ENCODE peak calls at places on chromosomes 2 and 18, in four cellular contexts. F, Q, N and Y are unnamed samples.

GRCh38 chr18:12782521-12782920 is 79.7 kb downstream of the PSMG2 start:
- DNase-seq in Q (no peak), F (no peak), N (no peak), Y (no peak)

GRCh38 chr2:159804941-159805340 is 6.9 kb upstream of the CD302 start:
- DNase-seq in Q (no peak), N (no peak), F (no peak), Y (no peak)

GRCh38 chr2:218671077-218671653 is 637 bp downstream of the RNF25 start:
- DNase-seq in F (peak; percentile 17), Q (no peak), N (no peak), Y (no peak)

GRCh38 chr2:171272039-171272438 is 111.3 kb upstream of the TLK1 start:
- DNase-seq in N (no peak), F (peak; percentile 84), Q (no peak), Y (peak; percentile 88)

GRCh38 chr18:48711651-48712486 is 173.0 kb downstream of the CTIF start:
- DNase-seq in F (peak; percentile 34), N (peak; percentile 21), Q (no peak), Y (peak; percentile 13)

GRCh38 chr2:175234153-175234552 is 52.6 kb upstream of the ATP5MC3 start:
- DNase-seq in Q (no peak), F (no peak), N (no peak), Y (no peak)

GRCh38 chr2:171595896-171596295 is 73.6 kb downstream of the CYBRD1 start:
- DNase-seq in F (peak; percentile 36), Q (no peak), N (no peak), Y (no peak)

GRCh38 chr2:100244881-100245605 is 77.3 kb downstream of the LONRF2 start:
- DNase-seq in F (no peak), Q (no peak), N (no peak), Y (no peak)

GRCh38 chr2:12177052-12177994 is 430.9 kb downstream of the LPIN1 start:
- DNase-seq in F (peak; percentile 14), Q (peak; percentile 45), N (peak; percentile 88), Y (peak; percentile 62)

GRCh38 chr2:119068154-119068725 is 90.3 kb downstream of the C1QL2 start:
- DNase-seq in Q (no peak), N (no peak), F (no peak), Y (no peak)

GRCh38 chr2:18626256-18626668 is 36.9 kb upstream of the NT5C1B start:
- DNase-seq in N (no peak), Q (no peak), F (no peak), Y (no peak)

GRCh38 chr18:7633171-7633570 is 66.1 kb downstream of the PTPRM start:
- DNase-seq in Q (no peak), N (no peak), F (no peak), Y (no peak)

GRCh38 chr2:149410701-149411484 is 80.5 kb downstream of the LYPD6 start:
- DNase-seq in F (no peak), Q (no peak), N (no peak), Y (no peak)

GRCh38 chr2:232335859-232336215 is 42.7 kb upstream of the ALPP start:
- DNase-seq in F (no peak), N (no peak), Q (no peak), Y (no peak)

DNA sequence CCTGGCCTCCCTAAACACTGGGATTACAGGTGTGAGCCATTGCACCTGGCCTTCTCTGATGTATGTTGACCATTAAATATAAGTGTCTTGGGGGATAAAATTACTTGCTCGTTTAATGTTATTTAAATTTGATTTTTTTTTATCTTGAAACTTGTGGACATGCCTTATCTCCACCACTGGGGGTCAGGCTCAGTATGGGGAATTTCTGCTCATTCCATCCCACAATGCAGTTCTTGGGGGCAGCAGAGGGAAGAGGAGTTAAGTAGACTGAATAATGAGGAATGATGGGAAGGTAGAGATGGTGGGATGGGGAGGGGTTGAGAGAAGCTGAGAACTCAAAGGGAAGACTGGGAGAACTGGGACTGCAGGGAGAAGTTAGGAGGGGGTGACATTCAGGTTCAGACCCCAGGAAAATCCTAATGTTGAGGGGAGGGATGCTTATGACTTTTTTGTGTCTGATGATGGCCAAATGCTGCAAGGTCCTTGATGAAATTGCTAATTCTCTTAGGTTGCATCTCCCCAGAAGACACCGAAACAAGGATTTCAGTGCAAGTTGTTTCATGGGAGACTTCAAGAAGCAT is 174.2 kb downstream of the MIB1 start:
- DNase-seq in N (peak; percentile 26), Q (no peak), F (peak; percentile 61), Y (peak; percentile 53)
- TF ChIP-seq POLR2AphosphoS2 in N (no peak), Q (no peak), F (no peak), Y (no peak)

DNA sequence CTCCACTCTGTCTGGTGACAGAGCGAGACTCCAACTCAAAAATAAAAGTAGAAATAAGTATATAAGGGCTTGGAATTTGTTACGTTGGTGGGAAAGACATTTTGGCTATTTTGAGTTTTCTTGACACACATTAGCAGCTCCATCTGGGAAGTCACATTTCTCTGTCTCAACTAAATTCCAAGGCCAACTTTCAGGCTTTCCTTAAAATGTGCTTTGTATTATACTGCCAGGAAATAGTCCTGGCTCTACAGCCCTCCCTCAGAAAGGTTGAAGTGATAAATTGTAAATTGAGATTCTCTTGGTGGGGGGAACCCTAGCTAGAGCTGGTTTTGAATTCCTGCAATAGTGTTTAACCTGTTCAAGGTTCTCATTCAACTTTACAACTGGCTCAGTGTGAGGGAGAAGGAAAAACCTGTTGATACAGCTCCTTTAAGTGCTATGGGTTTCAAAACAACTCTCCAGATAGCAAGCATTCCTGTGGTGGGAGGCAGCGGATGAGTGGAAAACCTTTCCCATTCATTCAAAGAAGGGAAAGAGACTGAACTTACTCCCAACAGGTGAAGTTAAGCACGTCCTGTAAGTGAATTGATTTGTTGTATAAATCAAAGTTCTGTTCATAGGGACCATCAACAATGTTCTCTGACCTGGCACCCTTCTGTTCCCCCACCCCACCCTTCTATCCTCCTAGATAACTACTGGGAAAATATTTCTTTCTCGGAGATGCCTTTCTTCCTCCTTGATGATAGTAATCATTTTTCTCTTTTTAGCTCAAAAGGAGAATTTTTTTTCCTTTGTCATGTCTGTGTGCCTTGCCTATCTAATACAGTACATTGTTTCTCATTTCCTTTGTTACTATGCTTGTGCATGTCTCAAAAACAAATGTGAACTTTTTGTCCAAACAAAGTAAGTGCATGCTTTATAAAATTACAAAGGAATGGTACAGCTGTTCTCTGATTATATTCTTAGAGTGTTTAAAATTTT is 44.2 kb upstream of the SLC39A10 start:
- DNase-seq in Q (no peak), F (peak; percentile 61), N (no peak), Y (peak; percentile 57)
- TF ChIP-seq POLR2AphosphoS2 in Q (no peak), F (no peak), N (no peak), Y (no peak)

GRCh38 chr18:75183973-75184372 is 25.0 kb downstream of the PTGR3 start:
- DNase-seq in N (no peak), Q (no peak), F (no peak), Y (no peak)
- TF ChIP-seq POLR2AphosphoS2 in N (no peak), Q (no peak), F (no peak), Y (no peak)

GRCh38 chr2:25170888-25171287 is 2.5 kb upstream of the POMC start:
- DNase-seq in N (no peak), F (no peak), Q (no peak), Y (no peak)

GRCh38 chr2:25164526-25164925 is 3.9 kb downstream of the POMC start:
- DNase-seq in F (no peak), Q (no peak), N (no peak), Y (no peak)

GRCh38 chr2:25168256-25169072 is at the start of gene POMC:
- DNase-seq in Q (no peak), N (no peak), F (peak; percentile 24), Y (no peak)

GRCh38 chr2:25169073-25169470 is 692 bp upstream of the POMC start:
- DNase-seq in Q (no peak), F (no peak), N (no peak), Y (no peak)

DNA sequence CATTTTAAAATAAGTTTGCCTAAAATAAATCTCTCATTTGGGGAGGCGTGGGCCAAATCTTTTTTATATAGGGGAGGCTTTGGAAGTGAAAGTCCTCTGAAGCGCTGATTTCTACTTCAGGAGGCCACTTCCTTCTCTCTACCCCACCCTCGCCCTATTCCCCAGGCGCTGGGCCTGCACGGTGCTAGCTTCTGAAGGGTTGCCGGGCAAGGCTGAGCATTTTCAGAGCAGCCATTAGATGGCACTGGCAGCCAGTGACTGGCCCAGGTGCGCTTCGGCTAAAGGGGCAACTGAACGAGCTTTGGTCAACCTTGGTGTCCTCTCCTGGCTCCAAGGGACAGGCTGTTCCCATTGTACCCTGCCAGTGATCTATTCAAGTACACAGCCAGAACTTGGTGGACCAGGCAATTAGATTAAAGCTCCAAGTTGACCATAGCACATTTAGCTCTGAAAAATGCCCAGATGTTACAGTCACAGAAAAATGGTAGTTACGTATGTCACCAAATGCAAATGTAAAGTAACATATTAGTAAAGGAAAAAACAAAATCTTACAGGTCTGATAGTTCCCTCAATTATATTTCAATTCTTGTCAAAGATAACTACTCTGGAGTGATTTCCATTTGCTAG is 2.3 kb downstream of the POMC start:
- DNase-seq in N (no peak), F (peak; percentile 61), Q (peak; percentile 49), Y (peak; percentile 39)
- TF ChIP-seq POLR2AphosphoS2 in N (no peak), F (no peak), Q (no peak), Y (no peak)

GRCh38 chr2:84234103-84234502 is 225.0 kb downstream of the SUCLG1 start:
- DNase-seq in N (no peak), F (no peak), Q (no peak), Y (no peak)

DNA sequence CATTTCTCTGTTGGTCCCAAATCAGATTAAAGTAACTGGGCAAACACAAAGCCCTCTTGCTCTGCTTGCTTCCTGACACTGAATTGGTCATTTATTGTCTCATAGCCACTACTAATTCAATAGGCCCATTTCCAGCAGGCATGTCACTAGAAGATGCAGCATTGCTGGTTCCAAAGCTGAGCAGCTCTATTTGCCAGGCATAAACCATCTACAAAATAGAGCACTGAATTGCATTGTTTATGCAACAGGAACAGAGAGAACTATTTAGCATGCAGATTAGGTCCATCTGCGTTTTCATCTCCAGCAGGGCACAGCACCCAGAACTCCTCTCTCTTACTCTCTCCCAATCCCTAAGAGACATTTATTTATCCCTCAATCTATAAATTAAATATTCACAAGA is 227.6 kb downstream of the SUCLG1 start:
- DNase-seq in N (no peak), Q (no peak), F (no peak), Y (no peak)
- TF ChIP-seq POLR2AphosphoS2 in N (no peak), Q (no peak), F (no peak), Y (no peak)

DNA sequence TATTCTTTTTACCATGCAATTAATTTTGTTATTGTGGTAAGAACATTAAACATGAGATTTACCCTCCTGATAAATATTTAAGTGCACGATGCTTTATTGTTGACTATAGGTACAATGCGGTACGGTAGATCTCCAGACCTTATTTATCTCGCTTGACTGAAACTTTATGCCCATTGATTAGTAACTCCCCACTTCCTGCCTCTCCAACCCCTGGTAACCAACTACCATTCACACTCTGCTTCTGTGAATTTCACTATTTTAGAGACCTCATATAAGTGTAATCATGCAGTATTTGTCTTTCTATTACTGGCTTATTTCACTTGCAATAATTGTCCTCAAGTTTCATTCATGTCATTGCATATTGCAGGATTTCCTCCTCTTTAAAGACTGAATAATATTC is 195.7 kb upstream of the ID2 start:
- DNase-seq in N (no peak), Q (no peak), F (no peak), Y (no peak)
- TF ChIP-seq POLR2AphosphoS2 in N (no peak), Q (no peak), F (no peak), Y (no peak)

GRCh38 chr2:45862843-45863242 is 211.4 kb downstream of the PRKCE start:
- DNase-seq in N (no peak), F (no peak), Q (no peak), Y (no peak)
- TF ChIP-seq POLR2AphosphoS2 in N (no peak), F (no peak), Q (no peak), Y (no peak)